ENCODE peak calls at places on chromosomes 3 and 15, in four cellular contexts. One of them, this sample, is unnamed.

GRCh38 chr3:185715091-185715490 is 109.8 kb downstream of the IGF2BP2 start:
- DNase-seq in brain microvascular endothelial cell: no peak
- DNase-seq in breast epithelium: no peak
- DNase-seq in neural progenitor cell: peak
- DNase-seq in this sample: no peak

GRCh38 chr15:44782516-44782915 is 46.2 kb downstream of the TRIM69 start:
- DNase-seq in brain microvascular endothelial cell: no peak
- DNase-seq in breast epithelium: no peak
- DNase-seq in neural progenitor cell: no peak
- DNase-seq in this sample: no peak

GRCh38 chr15:74801311-74801997 is 11.2 kb upstream of the LMAN1L start:
- DNase-seq in breast epithelium: no peak
- DNase-seq in neural progenitor cell: no peak
- DNase-seq in brain microvascular endothelial cell: no peak
- DNase-seq in this sample: no peak

GRCh38 chr3:122513386-122514122 is 1.2 kb downstream of the KPNA1 start:
- DNase-seq in neural progenitor cell: peak
- DNase-seq in brain microvascular endothelial cell: no peak
- DNase-seq in breast epithelium: peak
- DNase-seq in this sample: no peak

GRCh38 chr3:153073636-153074035 is 88.4 kb upstream of the RAP2B start:
- DNase-seq in neural progenitor cell: no peak
- DNase-seq in brain microvascular endothelial cell: no peak
- DNase-seq in breast epithelium: no peak
- DNase-seq in this sample: no peak

GRCh38 chr3:191944835-191945234 is 483.9 kb downstream of the PYDC2 start:
- DNase-seq in breast epithelium: no peak
- DNase-seq in neural progenitor cell: no peak
- DNase-seq in brain microvascular endothelial cell: no peak
- DNase-seq in this sample: no peak

GRCh38 chr15:78909791-78910228 is 35.0 kb downstream of the CTSH start:
- DNase-seq in breast epithelium: no peak
- DNase-seq in brain microvascular endothelial cell: peak
- DNase-seq in neural progenitor cell: peak
- DNase-seq in this sample: peak

GRCh38 chr3:30073622-30074021 is 532.8 kb upstream of the TGFBR2 start:
- DNase-seq in neural progenitor cell: no peak
- DNase-seq in breast epithelium: no peak
- DNase-seq in brain microvascular endothelial cell: no peak
- DNase-seq in this sample: no peak

GRCh38 chr3:64311424-64311920 is 86.2 kb upstream of the PRICKLE2 start:
- DNase-seq in brain microvascular endothelial cell: no peak
- DNase-seq in neural progenitor cell: no peak
- DNase-seq in breast epithelium: no peak
- DNase-seq in this sample: peak

GRCh38 chr15:31378363-31378903 is 51.8 kb downstream of the KLF13 start:
- DNase-seq in neural progenitor cell: no peak
- DNase-seq in breast epithelium: no peak
- DNase-seq in brain microvascular endothelial cell: no peak
- DNase-seq in this sample: no peak

GRCh38 chr3:42780398-42780797 is 7.3 kb upstream of the CCDC13 start:
- DNase-seq in breast epithelium: no peak
- DNase-seq in neural progenitor cell: no peak
- DNase-seq in brain microvascular endothelial cell: no peak
- DNase-seq in this sample: no peak

GRCh38 chr15:90291679-90292356 is 26.3 kb downstream of the NGRN start:
- DNase-seq in brain microvascular endothelial cell: no peak
- DNase-seq in breast epithelium: no peak
- DNase-seq in neural progenitor cell: no peak
- DNase-seq in this sample: peak

GRCh38 chr3:46701211-46701939 is at the start of gene TMIE:
- DNase-seq in neural progenitor cell: peak
- DNase-seq in brain microvascular endothelial cell: no peak
- DNase-seq in breast epithelium: no peak
- DNase-seq in this sample: no peak

GRCh38 chr3:155416500-155417118 is 123.1 kb upstream of the STRIT1 start:
- DNase-seq in neural progenitor cell: no peak
- DNase-seq in breast epithelium: no peak
- DNase-seq in brain microvascular endothelial cell: peak
- DNase-seq in this sample: no peak

GRCh38 chr3:45915518-45916231 is 27.6 kb upstream of the CXCR6 start:
- DNase-seq in brain microvascular endothelial cell: peak
- DNase-seq in neural progenitor cell: peak
- DNase-seq in breast epithelium: no peak
- DNase-seq in this sample: peak

GRCh38 chr3:71752911-71753715 is 542 bp upstream of the GPR27 start:
- DNase-seq in neural progenitor cell: peak
- DNase-seq in brain microvascular endothelial cell: no peak
- DNase-seq in breast epithelium: no peak
- DNase-seq in this sample: no peak

GRCh38 chr3:195893516-195893915 is 14.8 kb downstream of the TNK2 start:
- DNase-seq in breast epithelium: no peak
- DNase-seq in brain microvascular endothelial cell: no peak
- DNase-seq in neural progenitor cell: no peak
- DNase-seq in this sample: no peak

GRCh38 chr3:45884368-45885201 is 1.8 kb upstream of the CCR9 start:
- DNase-seq in neural progenitor cell: no peak
- DNase-seq in breast epithelium: no peak
- DNase-seq in brain microvascular endothelial cell: no peak
- DNase-seq in this sample: no peak

GRCh38 chr3:15443826-15444524 is 16.6 kb downstream of the EAF1 start:
- DNase-seq in breast epithelium: no peak
- DNase-seq in brain microvascular endothelial cell: peak
- DNase-seq in neural progenitor cell: no peak
- DNase-seq in this sample: peak

GRCh38 chr3:58171126-58171525 is 39.6 kb downstream of the DNASE1L3 start:
- DNase-seq in breast epithelium: no peak
- DNase-seq in neural progenitor cell: no peak
- DNase-seq in brain microvascular endothelial cell: no peak
- DNase-seq in this sample: no peak

GRCh38 chr3:65083240-65083639 is 395.4 kb upstream of the ADAMTS9 start:
- DNase-seq in neural progenitor cell: no peak
- DNase-seq in breast epithelium: no peak
- DNase-seq in brain microvascular endothelial cell: no peak
- DNase-seq in this sample: no peak

GRCh38 chr3:53092942-53093341 is 37.3 kb downstream of the RFT1 start:
- DNase-seq in neural progenitor cell: no peak
- DNase-seq in breast epithelium: no peak
- DNase-seq in brain microvascular endothelial cell: no peak
- DNase-seq in this sample: peak

GRCh38 chr3:169528289-169528688 is 135.2 kb downstream of the MECOM start:
- DNase-seq in brain microvascular endothelial cell: no peak
- DNase-seq in breast epithelium: no peak
- DNase-seq in neural progenitor cell: no peak
- DNase-seq in this sample: peak

GRCh38 chr3:102060814-102061213 is 211.5 kb downstream of the NFKBIZ start:
- DNase-seq in neural progenitor cell: no peak
- DNase-seq in brain microvascular endothelial cell: peak
- DNase-seq in breast epithelium: no peak
- DNase-seq in this sample: no peak

GRCh38 chr3:145197051-145197562 is 963.9 kb downstream of the PLOD2 start:
- DNase-seq in neural progenitor cell: no peak
- DNase-seq in breast epithelium: no peak
- DNase-seq in brain microvascular endothelial cell: no peak
- DNase-seq in this sample: no peak

GRCh38 chr15:69742361-69742760 is 289.7 kb downstream of the RPLP1 start:
- DNase-seq in breast epithelium: no peak
- DNase-seq in neural progenitor cell: no peak
- DNase-seq in brain microvascular endothelial cell: no peak
- DNase-seq in this sample: no peak

GRCh38 chr3:73291541-73291940 is 230.1 kb downstream of the EBLN2 start:
- DNase-seq in brain microvascular endothelial cell: no peak
- DNase-seq in neural progenitor cell: peak
- DNase-seq in breast epithelium: no peak
- DNase-seq in this sample: no peak

GRCh38 chr15:29058903-29059539 is 173.2 kb downstream of the APBA2 start:
- DNase-seq in breast epithelium: no peak
- DNase-seq in neural progenitor cell: no peak
- DNase-seq in brain microvascular endothelial cell: no peak
- DNase-seq in this sample: no peak

GRCh38 chr15:26771917-26772587 is 814 bp downstream of the GABRB3 start:
- DNase-seq in brain microvascular endothelial cell: no peak
- DNase-seq in breast epithelium: no peak
- DNase-seq in neural progenitor cell: no peak
- DNase-seq in this sample: peak

GRCh38 chr15:26729030-26729429 is 43.8 kb downstream of the GABRB3 start:
- DNase-seq in neural progenitor cell: peak
- DNase-seq in brain microvascular endothelial cell: no peak
- DNase-seq in breast epithelium: no peak
- DNase-seq in this sample: no peak

GRCh38 chr3:45205126-45205525 is 21.0 kb downstream of the TMEM158 start:
- DNase-seq in brain microvascular endothelial cell: peak
- DNase-seq in neural progenitor cell: no peak
- DNase-seq in breast epithelium: no peak
- DNase-seq in this sample: peak

GRCh38 chr3:124997303-124998246 is 58.2 kb downstream of the HEG1 start:
- DNase-seq in brain microvascular endothelial cell: no peak
- DNase-seq in breast epithelium: no peak
- DNase-seq in neural progenitor cell: peak
- DNase-seq in this sample: no peak

GRCh38 chr3:1943395-1944118 is 155.1 kb upstream of the CNTN4 start:
- DNase-seq in brain microvascular endothelial cell: no peak
- DNase-seq in neural progenitor cell: no peak
- DNase-seq in breast epithelium: no peak
- DNase-seq in this sample: no peak

GRCh38 chr15:68052431-68052830 is 1.7 kb upstream of the PIAS1 start:
- DNase-seq in neural progenitor cell: no peak
- DNase-seq in brain microvascular endothelial cell: no peak
- DNase-seq in breast epithelium: no peak
- DNase-seq in this sample: no peak

GRCh38 chr15:94086360-94086759 is 145.0 kb upstream of the MCTP2 start:
- DNase-seq in breast epithelium: no peak
- DNase-seq in neural progenitor cell: no peak
- DNase-seq in brain microvascular endothelial cell: no peak
- DNase-seq in this sample: peak

GRCh38 chr15:70602281-70602680 is 161.1 kb downstream of the UACA start:
- DNase-seq in neural progenitor cell: no peak
- DNase-seq in brain microvascular endothelial cell: no peak
- DNase-seq in breast epithelium: no peak
- DNase-seq in this sample: no peak

GRCh38 chr15:78280289-78281072 is 16.1 kb downstream of the DNAJA4 start:
- DNase-seq in neural progenitor cell: no peak
- DNase-seq in breast epithelium: no peak
- DNase-seq in brain microvascular endothelial cell: no peak
- DNase-seq in this sample: no peak

GRCh38 chr3:179321585-179322322 is 1.1 kb upstream of the ZNF639 start:
- DNase-seq in breast epithelium: no peak
- DNase-seq in neural progenitor cell: peak
- DNase-seq in brain microvascular endothelial cell: peak
- DNase-seq in this sample: peak